ENCODE peak calls at places on chromosomes 3 and 15, in four cellular contexts. F is omental fat pad, D is psoas muscle, L is H9. P is an unnamed sample.

GRCh38 chr15:96331141-96331941 is 841 bp downstream of the NR2F2 start:
- DNase-seq in D (peak), L (peak), F (no peak), P (no peak)

GRCh38 chr3:184525337-184526157 is 36.0 kb upstream of the EPHB3 start:
- DNase-seq in L (peak), F (no peak), D (no peak), P (no peak)

GRCh38 chr15:20361091-20361490 is 180.5 kb downstream of the GOLGA6L6 start:
- DNase-seq in F (no peak), D (no peak), L (no peak), P (no peak)

GRCh38 chr15:69807752-69808151 is 290.0 kb downstream of the TLE3 start:
- DNase-seq in L (no peak), D (no peak), F (no peak), P (no peak)

GRCh38 chr15:25682349-25682748 is 180.8 kb downstream of the ATP10A start:
- DNase-seq in D (peak), L (no peak), F (no peak), P (no peak)

GRCh38 chr3:122959339-122959738 is 68.2 kb downstream of the SEMA5B start:
- DNase-seq in D (no peak), L (no peak), F (no peak), P (no peak)

GRCh38 chr15:41930221-41930866 is 36.5 kb upstream of the SPTBN5 start:
- DNase-seq in L (no peak), D (peak), F (no peak), P (no peak)

GRCh38 chr15:76663529-76663928 is 241.6 kb downstream of the SCAPER start:
- DNase-seq in D (no peak), L (no peak), F (no peak), P (no peak)

GRCh38 chr15:86645861-86646393 is 566.3 kb downstream of the AGBL1 start:
- DNase-seq in F (no peak), D (no peak), L (no peak), P (no peak)

GRCh38 chr3:185822221-185822956 is 2.5 kb downstream of the IGF2BP2 start:
- DNase-seq in F (no peak), D (no peak), L (no peak), P (no peak)

GRCh38 chr3:134237454-134238145 is 13.1 kb downstream of the RYK start:
- DNase-seq in F (no peak), D (no peak), L (no peak), P (no peak)

GRCh38 chr15:85337398-85338074 is 42.9 kb upstream of the AKAP13 start:
- DNase-seq in F (no peak), L (no peak), D (no peak), P (no peak)

GRCh38 chr15:89408512-89409183 is 74.0 kb upstream of the POLG start:
- DNase-seq in L (no peak), D (no peak), F (no peak), P (no peak)

GRCh38 chr15:74573987-74574386 is 33.0 kb downstream of the ARID3B start:
- DNase-seq in L (no peak), F (no peak), D (no peak), P (no peak)

GRCh38 chr3:99344216-99344615 is 294.2 kb upstream of the COL8A1 start:
- DNase-seq in D (no peak), F (no peak), L (no peak), P (no peak)

GRCh38 chr3:65623362-65623761 is 415.4 kb downstream of the MAGI1 start:
- DNase-seq in L (no peak), F (no peak), D (no peak), P (no peak)

GRCh38 chr3:56884387-56884786 is 82.6 kb upstream of the ARHGEF3 start:
- DNase-seq in D (no peak), F (no peak), L (no peak), P (no peak)

GRCh38 chr15:29674661-29675533 is 147.4 kb downstream of the TJP1 start:
- DNase-seq in L (peak), D (no peak), F (no peak), P (no peak)

GRCh38 chr3:158935846-158936245 is 134.0 kb downstream of the MFSD1 start:
- DNase-seq in D (no peak), L (no peak), F (no peak), P (no peak)

GRCh38 chr3:137762674-137763593 is 1.2 kb upstream of the SOX14 start:
- DNase-seq in F (no peak), L (no peak), D (no peak), P (no peak)

GRCh38 chr3:112086018-112086854 is at the start of gene C3orf52:
- DNase-seq in F (peak), L (peak), D (peak), P (peak)

GRCh38 chr3:42683875-42684593 is 1.3 kb upstream of the KLHL40 start:
- DNase-seq in L (no peak), D (peak), F (peak), P (no peak)

GRCh38 chr3:128946411-128946810 is 47.5 kb downstream of the CFAP92 start:
- DNase-seq in L (no peak), D (no peak), F (no peak), P (no peak)

DNA sequence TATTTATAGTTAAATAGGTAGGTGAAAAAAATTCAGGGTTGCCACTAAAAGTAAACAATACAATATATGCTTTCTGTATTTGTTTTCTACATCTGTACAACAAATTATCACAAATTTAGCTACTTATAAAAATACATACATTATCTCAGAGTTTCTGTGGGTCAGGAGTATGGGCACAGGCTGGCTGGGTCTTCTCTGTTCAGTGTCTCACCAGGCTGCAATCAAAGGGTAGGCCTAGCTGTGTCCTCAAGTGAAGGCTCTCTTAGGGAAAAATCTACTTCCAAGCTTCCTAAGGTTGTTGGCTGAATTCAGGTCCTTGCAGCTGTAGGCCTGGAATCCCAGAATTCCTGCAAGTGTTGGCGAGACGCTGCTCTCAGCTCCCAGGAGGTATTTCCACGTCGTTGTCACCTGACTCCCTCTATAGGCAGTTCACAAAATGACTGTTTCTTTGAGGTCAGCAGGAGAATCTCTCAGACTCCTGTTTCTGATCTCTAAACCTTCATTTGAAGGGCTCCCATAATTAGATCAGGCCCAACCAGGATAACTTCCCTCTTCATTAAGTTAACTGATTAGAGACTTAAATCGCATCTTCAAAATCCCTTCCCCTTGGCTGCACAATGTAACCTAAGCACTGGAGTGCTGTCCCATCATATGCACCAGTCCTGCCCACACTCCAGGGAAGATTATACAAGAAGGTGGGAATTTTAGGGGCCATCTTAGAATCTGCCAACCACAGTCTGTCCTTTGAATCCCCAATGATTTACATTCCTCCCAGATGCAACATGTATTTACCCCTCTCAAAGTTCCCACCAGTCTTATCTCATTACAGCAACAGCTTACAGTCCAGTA is 296.6 kb downstream of the SUCLG2 start:
- DNase-seq in D (no peak), F (no peak), L (peak), P (no peak)
- TF ChIP-seq CTCF in D (peak), F (no peak), L (peak), P (peak)

GRCh38 chr3:31590650-31591049 is 57.9 kb downstream of the STT3B start:
- DNase-seq in L (no peak), F (no peak), D (no peak), P (no peak)
- TF ChIP-seq CTCF in L (no peak), F (no peak), D (no peak), P (no peak)

DNA sequence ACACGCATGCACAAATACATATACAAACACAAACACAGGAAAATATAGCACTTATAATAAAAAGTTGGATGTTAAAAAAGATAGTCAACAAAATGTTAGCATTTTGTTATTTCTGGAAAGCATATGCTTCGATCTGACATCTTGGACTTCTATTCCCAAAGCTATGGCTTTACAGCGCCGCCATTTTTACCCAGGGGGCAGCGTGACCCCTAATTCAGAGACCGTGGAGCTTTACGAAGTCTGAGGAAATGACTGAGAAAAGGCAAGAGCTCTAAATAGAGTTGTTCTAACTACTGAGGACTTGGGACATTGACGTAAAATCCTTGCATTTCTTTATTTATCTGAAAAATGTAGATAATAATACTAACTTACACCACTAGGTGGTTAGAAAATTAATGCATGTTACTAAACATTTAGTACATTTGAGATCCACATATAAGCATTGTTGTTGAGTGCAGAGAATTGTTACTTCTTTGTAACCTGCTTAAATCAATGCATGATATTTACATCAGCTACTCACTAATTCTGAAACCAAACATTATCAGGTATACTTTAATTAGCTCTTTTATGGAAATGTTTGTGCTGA is 155.4 kb downstream of the TP63 start:
- DNase-seq in L (no peak), D (no peak), F (no peak), P (no peak)
- TF ChIP-seq CTCF in L (peak), D (no peak), F (no peak), P (no peak)

DNA sequence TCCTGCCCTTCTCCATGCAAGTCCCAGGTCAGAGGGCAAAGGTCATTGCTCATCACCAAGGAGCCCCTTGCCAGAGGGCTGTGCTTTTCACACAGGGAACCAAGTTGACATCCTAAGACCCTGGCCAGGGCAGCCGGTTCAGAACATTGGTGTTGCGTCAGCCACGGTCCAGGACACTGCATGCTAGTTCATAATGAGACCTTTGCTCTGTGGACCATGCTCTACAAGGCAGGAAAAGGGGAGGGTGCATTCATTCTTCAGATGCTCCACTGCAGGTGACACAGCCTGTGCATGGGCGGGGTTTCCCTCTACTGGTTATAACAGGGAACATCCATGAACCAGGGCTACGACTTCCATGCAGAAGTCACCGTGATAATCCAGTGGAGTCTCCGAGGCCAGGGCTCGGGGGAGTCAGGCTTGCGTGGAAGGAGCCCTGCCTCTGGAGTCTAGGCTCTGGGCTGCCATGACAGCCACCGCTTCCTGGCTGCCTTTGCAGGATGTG is 81.6 kb downstream of the OCA2 start:
- DNase-seq in D (no peak), F (no peak), L (no peak), P (no peak)
- TF ChIP-seq CTCF in D (no peak), F (no peak), L (peak), P (peak)

DNA sequence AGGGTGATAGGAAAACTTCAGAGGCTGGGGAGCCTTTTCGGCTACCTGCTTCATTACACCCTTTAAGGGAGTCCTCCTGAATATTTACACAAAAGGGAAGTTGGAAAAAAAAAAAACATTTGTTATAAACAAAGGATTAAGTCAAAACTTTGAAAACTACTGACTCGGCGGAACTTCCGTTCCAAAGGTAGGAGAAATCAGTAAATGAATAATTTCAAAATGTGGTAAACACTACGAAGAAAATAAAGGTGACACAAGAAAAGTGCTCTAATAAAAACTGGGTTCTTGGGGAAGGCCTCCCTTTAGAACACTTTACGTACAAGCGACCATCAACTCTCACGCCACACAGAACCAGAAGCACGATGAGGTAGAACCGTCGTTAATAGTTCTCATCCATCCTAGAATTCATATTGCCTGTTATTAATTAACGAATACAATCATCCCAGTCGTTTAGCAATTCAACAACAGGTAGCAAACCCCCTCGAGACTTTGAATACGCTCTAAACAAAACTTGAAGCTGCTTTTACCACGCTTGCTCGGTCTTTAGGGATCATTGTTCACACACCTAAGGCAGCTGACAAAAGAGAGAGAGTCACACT is 867 bp downstream of the SMARCC1 start:
- DNase-seq in F (no peak), L (no peak), D (no peak), P (no peak)
- TF ChIP-seq CTCF in F (no peak), L (no peak), D (no peak), P (no peak)

DNA sequence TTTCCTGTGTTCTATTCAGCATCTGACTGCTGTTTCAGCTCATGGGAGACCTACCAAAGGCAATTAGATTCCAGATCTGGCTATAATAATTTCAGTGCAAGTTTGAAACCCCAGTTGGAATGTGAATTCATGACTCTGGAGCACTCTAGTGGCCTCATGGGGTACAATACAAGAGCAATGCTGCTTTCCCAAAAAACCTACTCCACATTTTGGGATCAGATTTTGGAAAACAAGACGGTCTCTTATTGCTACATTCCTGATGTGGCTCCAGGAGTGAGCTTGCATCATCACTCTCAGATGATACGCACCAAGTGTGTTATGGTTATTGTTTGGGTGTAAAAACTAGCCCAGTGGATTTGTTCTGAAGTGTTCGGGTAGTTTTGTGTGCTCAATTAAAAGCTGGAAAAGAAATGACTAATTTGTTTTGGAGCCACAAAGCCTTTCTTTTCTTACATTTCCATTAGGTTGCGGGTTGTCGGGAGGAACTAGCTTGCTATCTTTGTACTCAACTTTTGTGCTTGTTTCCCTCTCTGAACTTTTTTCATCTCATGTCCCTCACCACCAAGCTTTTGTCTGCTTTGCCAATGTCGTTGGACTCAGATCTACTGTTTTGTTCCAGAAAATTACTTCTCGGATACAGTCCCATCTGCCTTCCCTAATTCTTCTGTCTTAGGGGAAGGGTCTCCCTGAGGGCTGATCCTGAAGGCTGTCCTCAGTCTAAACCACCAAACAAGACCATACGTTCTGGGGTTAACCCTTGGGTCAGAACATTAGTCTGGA is 272.1 kb downstream of the BBX start:
- DNase-seq in F (no peak), L (no peak), D (peak), P (no peak)
- TF ChIP-seq CTCF in F (no peak), L (peak), D (peak), P (no peak)

DNA sequence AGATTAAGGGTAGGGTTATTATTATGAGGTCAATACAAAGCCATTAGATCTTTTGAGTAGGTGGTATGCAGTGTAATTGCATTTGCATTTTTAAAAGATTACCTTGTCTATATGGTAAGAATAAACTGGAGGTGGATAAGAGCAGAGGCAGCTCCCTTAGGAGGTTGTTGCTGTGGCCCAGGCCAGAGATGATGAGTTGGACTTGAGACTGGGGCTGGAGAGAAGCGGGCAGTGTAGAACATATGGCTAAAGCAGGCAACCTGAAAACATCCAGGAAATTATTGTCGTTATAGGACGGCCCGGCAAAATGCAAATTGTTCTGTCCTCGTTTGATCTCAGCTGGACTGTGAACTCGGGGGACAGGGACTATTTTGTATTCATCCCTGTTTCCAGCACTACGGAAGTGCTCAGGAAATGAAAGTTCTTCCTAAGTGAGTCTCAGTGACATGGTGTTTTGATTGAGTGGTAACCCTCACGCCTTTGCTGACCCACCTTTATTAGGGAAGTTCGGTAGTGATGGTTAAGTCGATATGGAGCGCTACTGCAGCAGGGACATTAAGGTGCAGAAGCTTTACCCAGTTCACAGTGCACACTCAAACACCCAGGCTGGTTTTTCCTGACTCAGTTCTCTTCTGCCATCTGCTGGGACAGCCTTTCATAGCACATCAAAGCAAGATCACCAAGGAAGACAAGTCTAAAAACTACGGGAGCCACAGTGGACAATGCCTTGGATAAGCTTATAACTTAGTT is 27.2 kb upstream of the VPS33B start:
- DNase-seq in D (no peak), L (peak), F (peak), P (peak)
- TF ChIP-seq CTCF in D (peak), L (peak), F (no peak), P (peak)

GRCh38 chr3:33006081-33006480 is 54.6 kb downstream of the CCR4 start:
- DNase-seq in L (peak), F (no peak), D (no peak), P (no peak)
- TF ChIP-seq CTCF in L (peak), F (no peak), D (no peak), P (no peak)

GRCh38 chr15:51499379-51499976 is 123.1 kb downstream of the DMXL2 start:
- DNase-seq in D (no peak), F (no peak), L (no peak), P (no peak)
- TF ChIP-seq CTCF in D (no peak), F (no peak), L (peak), P (peak)

GRCh38 chr3:39466988-39467387 is 492 bp upstream of the MOBP start:
- DNase-seq in D (no peak), L (no peak), F (no peak), P (no peak)

GRCh38 chr3:39468108-39468436 is 592 bp downstream of the MOBP start:
- DNase-seq in L (no peak), D (no peak), F (no peak), P (no peak)

GRCh38 chr3:39460677-39461076 is 6.8 kb upstream of the MOBP start:
- DNase-seq in D (no peak), L (no peak), F (no peak), P (no peak)

GRCh38 chr3:39467394-39468107 is at the start of gene MOBP:
- DNase-seq in D (no peak), L (no peak), F (no peak), P (no peak)

DNA sequence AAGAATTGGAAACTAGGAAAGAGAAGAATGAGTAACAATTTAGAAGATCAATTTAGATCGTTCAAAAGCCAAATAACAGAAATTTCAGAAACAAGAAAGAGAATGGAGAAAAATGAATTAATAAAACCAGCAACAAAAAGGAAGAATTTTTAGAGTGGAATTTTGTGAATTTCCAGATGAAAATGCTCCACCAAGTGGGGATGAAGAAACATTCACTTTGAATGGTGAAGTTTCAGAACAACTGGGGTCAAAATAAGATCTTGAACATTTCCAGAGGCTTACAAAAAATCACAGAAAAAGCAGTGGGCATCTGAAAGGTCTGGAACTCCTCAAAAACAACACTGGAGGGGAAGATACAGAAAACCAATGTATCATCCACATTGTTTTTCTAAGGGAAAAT is 4.2 kb upstream of the MOBP start:
- DNase-seq in L (no peak), D (no peak), F (no peak), P (no peak)
- TF ChIP-seq CTCF in L (no peak), D (no peak), F (no peak), P (no peak)